ENCODE peak calls at places on chromosomes 6 and 20, in five cellular contexts. One of them, this sample, is unnamed.

GRCh38 chr20:59605691-59606364 is 1.5 kb downstream of the PHACTR3 start:
- DNase-seq in GM20000: no peak
- DNase-seq in T-helper 1 cell: no peak
- DNase-seq in retina: peak; percentile 50
- DNase-seq in activated CD4-positive, alpha-beta T cell treated with anti-CD3 and anti-CD28 coated beads, Interleukin-2, amount 10 ng/mL, durations not matched to agents 7 days and 5 days: no peak
- DNase-seq in this sample: peak; percentile 38

GRCh38 chr6:37514840-37515239 is 15.1 kb upstream of the CCDC167 start:
- DNase-seq in GM20000: no peak
- DNase-seq in T-helper 1 cell: no peak
- DNase-seq in retina: no peak
- DNase-seq in activated CD4-positive, alpha-beta T cell treated with anti-CD3 and anti-CD28 coated beads, Interleukin-2, amount 10 ng/mL, durations not matched to agents 7 days and 5 days: no peak
- DNase-seq in this sample: peak; percentile 89

GRCh38 chr20:60062431-60063336 is 104.5 kb downstream of the CDH26 start:
- DNase-seq in GM20000: no peak
- DNase-seq in T-helper 1 cell: no peak
- DNase-seq in retina: peak; percentile 68
- DNase-seq in activated CD4-positive, alpha-beta T cell treated with anti-CD3 and anti-CD28 coated beads, Interleukin-2, amount 10 ng/mL, durations not matched to agents 7 days and 5 days: no peak
- DNase-seq in this sample: no peak

GRCh38 chr6:125746731-125747588 is 2.5 kb upstream of the HEY2 start:
- DNase-seq in GM20000: peak; percentile 76
- DNase-seq in T-helper 1 cell: peak; percentile 70
- DNase-seq in retina: peak; percentile 77
- DNase-seq in activated CD4-positive, alpha-beta T cell treated with anti-CD3 and anti-CD28 coated beads, Interleukin-2, amount 10 ng/mL, durations not matched to agents 7 days and 5 days: peak; percentile 80
- DNase-seq in this sample: peak; percentile 100

GRCh38 chr6:148943451-148943850 is 196.6 kb downstream of the UST start:
- DNase-seq in GM20000: no peak
- DNase-seq in T-helper 1 cell: no peak
- DNase-seq in retina: no peak
- DNase-seq in activated CD4-positive, alpha-beta T cell treated with anti-CD3 and anti-CD28 coated beads, Interleukin-2, amount 10 ng/mL, durations not matched to agents 7 days and 5 days: no peak
- DNase-seq in this sample: no peak

GRCh38 chr20:13220857-13221297 is at the start of gene ISM1:
- DNase-seq in GM20000: peak; percentile 52
- DNase-seq in T-helper 1 cell: no peak
- DNase-seq in retina: peak; percentile 79
- DNase-seq in activated CD4-positive, alpha-beta T cell treated with anti-CD3 and anti-CD28 coated beads, Interleukin-2, amount 10 ng/mL, durations not matched to agents 7 days and 5 days: peak; percentile 34
- DNase-seq in this sample: peak; percentile 87

GRCh38 chr6:82179415-82179814 is 68.1 kb downstream of the IBTK start:
- DNase-seq in GM20000: no peak
- DNase-seq in T-helper 1 cell: no peak
- DNase-seq in retina: no peak
- DNase-seq in activated CD4-positive, alpha-beta T cell treated with anti-CD3 and anti-CD28 coated beads, Interleukin-2, amount 10 ng/mL, durations not matched to agents 7 days and 5 days: no peak
- DNase-seq in this sample: no peak

GRCh38 chr6:37206674-37207073 is 36.7 kb downstream of the PIM1 start:
- DNase-seq in GM20000: no peak
- DNase-seq in T-helper 1 cell: no peak
- DNase-seq in retina: no peak
- DNase-seq in activated CD4-positive, alpha-beta T cell treated with anti-CD3 and anti-CD28 coated beads, Interleukin-2, amount 10 ng/mL, durations not matched to agents 7 days and 5 days: no peak
- DNase-seq in this sample: no peak

GRCh38 chr6:81820979-81821378 is 68.5 kb upstream of the TENT5A start:
- DNase-seq in GM20000: no peak
- DNase-seq in T-helper 1 cell: peak; percentile 26
- DNase-seq in retina: no peak
- DNase-seq in activated CD4-positive, alpha-beta T cell treated with anti-CD3 and anti-CD28 coated beads, Interleukin-2, amount 10 ng/mL, durations not matched to agents 7 days and 5 days: no peak
- DNase-seq in this sample: peak; percentile 57

GRCh38 chr6:152173321-152173720 is 365.8 kb downstream of the ESR1 start:
- DNase-seq in GM20000: no peak
- DNase-seq in T-helper 1 cell: no peak
- DNase-seq in retina: no peak
- DNase-seq in activated CD4-positive, alpha-beta T cell treated with anti-CD3 and anti-CD28 coated beads, Interleukin-2, amount 10 ng/mL, durations not matched to agents 7 days and 5 days: no peak
- DNase-seq in this sample: no peak

GRCh38 chr20:7416382-7416781 is 523.9 kb downstream of the HAO1 start:
- DNase-seq in GM20000: no peak
- DNase-seq in T-helper 1 cell: no peak
- DNase-seq in retina: no peak
- DNase-seq in activated CD4-positive, alpha-beta T cell treated with anti-CD3 and anti-CD28 coated beads, Interleukin-2, amount 10 ng/mL, durations not matched to agents 7 days and 5 days: no peak
- DNase-seq in this sample: no peak

GRCh38 chr6:90406142-90406794 is 109.6 kb upstream of the BACH2 start:
- DNase-seq in GM20000: no peak
- DNase-seq in T-helper 1 cell: peak; percentile 73
- DNase-seq in retina: no peak
- DNase-seq in activated CD4-positive, alpha-beta T cell treated with anti-CD3 and anti-CD28 coated beads, Interleukin-2, amount 10 ng/mL, durations not matched to agents 7 days and 5 days: peak; percentile 26
- DNase-seq in this sample: no peak

GRCh38 chr6:51934098-51934497 is 153.3 kb downstream of the PKHD1 start:
- DNase-seq in GM20000: peak; percentile 35
- DNase-seq in T-helper 1 cell: no peak
- DNase-seq in retina: no peak
- DNase-seq in activated CD4-positive, alpha-beta T cell treated with anti-CD3 and anti-CD28 coated beads, Interleukin-2, amount 10 ng/mL, durations not matched to agents 7 days and 5 days: no peak
- DNase-seq in this sample: peak; percentile 42

GRCh38 chr6:123925360-123925759 is 121.7 kb downstream of the NKAIN2 start:
- DNase-seq in GM20000: peak; percentile 16
- DNase-seq in T-helper 1 cell: peak; percentile 2
- DNase-seq in retina: no peak
- DNase-seq in activated CD4-positive, alpha-beta T cell treated with anti-CD3 and anti-CD28 coated beads, Interleukin-2, amount 10 ng/mL, durations not matched to agents 7 days and 5 days: no peak
- DNase-seq in this sample: peak; percentile 87

GRCh38 chr6:46990031-46990644 is 52.0 kb downstream of the ADGRF1 start:
- DNase-seq in GM20000: no peak
- DNase-seq in T-helper 1 cell: no peak
- DNase-seq in retina: no peak
- DNase-seq in activated CD4-positive, alpha-beta T cell treated with anti-CD3 and anti-CD28 coated beads, Interleukin-2, amount 10 ng/mL, durations not matched to agents 7 days and 5 days: no peak
- DNase-seq in this sample: peak; percentile 78

GRCh38 chr20:25858495-25859425 is 162.1 kb upstream of the ZNF337 start:
- DNase-seq in GM20000: no peak
- DNase-seq in T-helper 1 cell: no peak
- DNase-seq in retina: peak; percentile 76
- DNase-seq in activated CD4-positive, alpha-beta T cell treated with anti-CD3 and anti-CD28 coated beads, Interleukin-2, amount 10 ng/mL, durations not matched to agents 7 days and 5 days: no peak
- DNase-seq in this sample: no peak

GRCh38 chr20:43736588-43737091 is 9.8 kb upstream of the GTSF1L start:
- DNase-seq in GM20000: peak; percentile 75
- DNase-seq in T-helper 1 cell: peak; percentile 73
- DNase-seq in retina: no peak
- DNase-seq in activated CD4-positive, alpha-beta T cell treated with anti-CD3 and anti-CD28 coated beads, Interleukin-2, amount 10 ng/mL, durations not matched to agents 7 days and 5 days: peak; percentile 27
- DNase-seq in this sample: peak; percentile 57

GRCh38 chr6:36370638-36371037 is 16.8 kb downstream of the ETV7 start:
- DNase-seq in GM20000: no peak
- DNase-seq in T-helper 1 cell: no peak
- DNase-seq in retina: no peak
- DNase-seq in activated CD4-positive, alpha-beta T cell treated with anti-CD3 and anti-CD28 coated beads, Interleukin-2, amount 10 ng/mL, durations not matched to agents 7 days and 5 days: no peak
- DNase-seq in this sample: no peak

GRCh38 chr20:53157443-53158408 is 185.6 kb downstream of the TSHZ2 start:
- DNase-seq in GM20000: peak; percentile 15
- DNase-seq in T-helper 1 cell: no peak
- DNase-seq in retina: no peak
- DNase-seq in activated CD4-positive, alpha-beta T cell treated with anti-CD3 and anti-CD28 coated beads, Interleukin-2, amount 10 ng/mL, durations not matched to agents 7 days and 5 days: peak; percentile 38
- DNase-seq in this sample: peak; percentile 49

GRCh38 chr6:155544677-155545076 is 89.0 kb upstream of the NOX3 start:
- DNase-seq in GM20000: no peak
- DNase-seq in T-helper 1 cell: no peak
- DNase-seq in retina: no peak
- DNase-seq in activated CD4-positive, alpha-beta T cell treated with anti-CD3 and anti-CD28 coated beads, Interleukin-2, amount 10 ng/mL, durations not matched to agents 7 days and 5 days: no peak
- DNase-seq in this sample: no peak

GRCh38 chr6:52808660-52809059 is 5.0 kb upstream of the GSTA1 start:
- DNase-seq in GM20000: no peak
- DNase-seq in T-helper 1 cell: no peak
- DNase-seq in retina: no peak
- DNase-seq in activated CD4-positive, alpha-beta T cell treated with anti-CD3 and anti-CD28 coated beads, Interleukin-2, amount 10 ng/mL, durations not matched to agents 7 days and 5 days: no peak
- DNase-seq in this sample: no peak

GRCh38 chr20:23923891-23924435 is 44.4 kb upstream of the CST5 start:
- DNase-seq in GM20000: no peak
- DNase-seq in T-helper 1 cell: no peak
- DNase-seq in retina: no peak
- DNase-seq in activated CD4-positive, alpha-beta T cell treated with anti-CD3 and anti-CD28 coated beads, Interleukin-2, amount 10 ng/mL, durations not matched to agents 7 days and 5 days: no peak
- DNase-seq in this sample: peak; percentile 5

GRCh38 chr6:11705069-11705468 is 73.5 kb downstream of the ADTRP start:
- DNase-seq in GM20000: no peak
- DNase-seq in T-helper 1 cell: no peak
- DNase-seq in retina: no peak
- DNase-seq in activated CD4-positive, alpha-beta T cell treated with anti-CD3 and anti-CD28 coated beads, Interleukin-2, amount 10 ng/mL, durations not matched to agents 7 days and 5 days: peak; percentile 3
- DNase-seq in this sample: no peak

GRCh38 chr6:2663123-2663522 is 87.6 kb downstream of the MYLK4 start:
- DNase-seq in GM20000: no peak
- DNase-seq in T-helper 1 cell: no peak
- DNase-seq in retina: no peak
- DNase-seq in activated CD4-positive, alpha-beta T cell treated with anti-CD3 and anti-CD28 coated beads, Interleukin-2, amount 10 ng/mL, durations not matched to agents 7 days and 5 days: no peak
- DNase-seq in this sample: no peak

GRCh38 chr6:113642714-113643442 is 214.3 kb upstream of the MARCKS start:
- DNase-seq in GM20000: peak; percentile 57
- DNase-seq in T-helper 1 cell: no peak
- DNase-seq in retina: no peak
- DNase-seq in activated CD4-positive, alpha-beta T cell treated with anti-CD3 and anti-CD28 coated beads, Interleukin-2, amount 10 ng/mL, durations not matched to agents 7 days and 5 days: no peak
- DNase-seq in this sample: peak; percentile 94

GRCh38 chr6:157034433-157035230 is 257.5 kb downstream of the ARID1B start:
- DNase-seq in GM20000: peak; percentile 42
- DNase-seq in T-helper 1 cell: peak; percentile 47
- DNase-seq in retina: no peak
- DNase-seq in activated CD4-positive, alpha-beta T cell treated with anti-CD3 and anti-CD28 coated beads, Interleukin-2, amount 10 ng/mL, durations not matched to agents 7 days and 5 days: no peak
- DNase-seq in this sample: peak; percentile 76

GRCh38 chr6:163579880-163580295 is 165.4 kb downstream of the QKI start:
- DNase-seq in GM20000: no peak
- DNase-seq in T-helper 1 cell: no peak
- DNase-seq in retina: no peak
- DNase-seq in activated CD4-positive, alpha-beta T cell treated with anti-CD3 and anti-CD28 coated beads, Interleukin-2, amount 10 ng/mL, durations not matched to agents 7 days and 5 days: no peak
- DNase-seq in this sample: peak; percentile 43

GRCh38 chr20:3045042-3045815 is 623 bp upstream of the MRPS26 start:
- DNase-seq in GM20000: peak; percentile 88
- DNase-seq in T-helper 1 cell: no peak
- DNase-seq in retina: no peak
- DNase-seq in activated CD4-positive, alpha-beta T cell treated with anti-CD3 and anti-CD28 coated beads, Interleukin-2, amount 10 ng/mL, durations not matched to agents 7 days and 5 days: peak; percentile 54
- DNase-seq in this sample: peak; percentile 96

GRCh38 chr6:80939936-80940335 is 812.5 kb downstream of the TENT5A start:
- DNase-seq in GM20000: no peak
- DNase-seq in T-helper 1 cell: no peak
- DNase-seq in retina: no peak
- DNase-seq in activated CD4-positive, alpha-beta T cell treated with anti-CD3 and anti-CD28 coated beads, Interleukin-2, amount 10 ng/mL, durations not matched to agents 7 days and 5 days: no peak
- DNase-seq in this sample: no peak

GRCh38 chr20:63580796-63581461 is 6.9 kb upstream of the HELZ2 start:
- DNase-seq in GM20000: peak; percentile 78
- DNase-seq in T-helper 1 cell: peak; percentile 58
- DNase-seq in retina: no peak
- DNase-seq in activated CD4-positive, alpha-beta T cell treated with anti-CD3 and anti-CD28 coated beads, Interleukin-2, amount 10 ng/mL, durations not matched to agents 7 days and 5 days: peak; percentile 85
- DNase-seq in this sample: peak; percentile 9